ENCODE peak calls at places on chromosomes 16 and 17, in eight cellular contexts. J, D, B, G, W, X, Y and V are unnamed samples.

GRCh38 chr16:50457979-50458461 is 89.2 kb upstream of the BRD7 start:
- DNase-seq in G (no peak), W (no peak), X (no peak), B (no peak), J (no peak), Y (no peak), D (no peak), V (no peak)

GRCh38 chr17:72422505-72423285 is 301.9 kb downstream of the SOX9 start:
- DNase-seq in G (peak), W (peak), J (peak), B (peak), X (peak), Y (peak), D (no peak), V (peak)

GRCh38 chr16:10988164-10988803 is 43.9 kb downstream of the CLEC16A start:
- DNase-seq in W (no peak), Y (no peak), G (no peak), B (no peak), X (peak), J (no peak), D (no peak), V (no peak)

GRCh38 chr17:82384730-82385429 is 13.3 kb downstream of the UTS2R start:
- DNase-seq in W (peak), D (no peak), B (peak), X (peak), Y (peak), J (peak), G (no peak), V (no peak)

GRCh38 chr16:66360624-66361324 is 5.7 kb upstream of the CDH5 start:
- DNase-seq in G (no peak), X (no peak), J (no peak), Y (no peak), B (no peak), W (no peak), D (no peak), V (no peak)

GRCh38 chr17:72270530-72270929 is 149.7 kb downstream of the SOX9 start:
- DNase-seq in G (no peak), W (peak), Y (peak), X (peak), B (peak), J (no peak), D (no peak), V (no peak)

GRCh38 chr16:85422124-85422373 is 191.1 kb upstream of the GSE1 start:
- DNase-seq in D (no peak), Y (no peak), W (no peak), J (peak), B (no peak), X (no peak), G (no peak), V (no peak)

GRCh38 chr17:2796164-2797140 is at the start of gene RAP1GAP2:
- DNase-seq in Y (peak), G (no peak), D (no peak), W (no peak), X (peak), B (no peak), J (no peak), V (no peak)

GRCh38 chr17:7177210-7177953 is 1.8 kb downstream of the ASGR1 start:
- DNase-seq in Y (peak), J (peak), B (peak), G (peak), D (peak), W (peak), X (peak), V (no peak)

GRCh38 chr16:86072328-86073102 is 173.6 kb downstream of the IRF8 start:
- DNase-seq in B (peak), Y (peak), W (peak), D (no peak), J (peak), G (peak), X (peak), V (no peak)

GRCh38 chr16:5415123-5415522 is 317.5 kb upstream of the EEF2KMT start:
- DNase-seq in W (no peak), B (no peak), J (no peak), Y (no peak), X (no peak), D (no peak), G (no peak), V (no peak)
- TF ChIP-seq CTCF in W (no peak), B (no peak), J (no peak), Y (no peak), X (no peak), D (no peak), G (no peak), V (no peak)

GRCh38 chr17:79837888-79838540 is 1.2 kb downstream of the CBX4 start:
- DNase-seq in D (no peak), X (no peak), B (peak), G (no peak), W (no peak), Y (no peak), J (peak), V (no peak)

GRCh38 chr17:79839363-79840203 is at the start of gene CBX4:
- DNase-seq in Y (peak), J (peak), W (peak), X (peak), D (peak), G (peak), B (peak), V (peak)

GRCh38 chr17:79836952-79837887 is 2.0 kb downstream of the CBX4 start:
- DNase-seq in Y (peak), B (peak), G (no peak), D (no peak), X (peak), J (peak), W (peak), V (no peak)

GRCh38 chr17:79840204-79840988 is 1.2 kb upstream of the CBX4 start:
- DNase-seq in G (no peak), W (peak), D (no peak), X (peak), Y (peak), B (peak), J (no peak), V (no peak)

DNA sequence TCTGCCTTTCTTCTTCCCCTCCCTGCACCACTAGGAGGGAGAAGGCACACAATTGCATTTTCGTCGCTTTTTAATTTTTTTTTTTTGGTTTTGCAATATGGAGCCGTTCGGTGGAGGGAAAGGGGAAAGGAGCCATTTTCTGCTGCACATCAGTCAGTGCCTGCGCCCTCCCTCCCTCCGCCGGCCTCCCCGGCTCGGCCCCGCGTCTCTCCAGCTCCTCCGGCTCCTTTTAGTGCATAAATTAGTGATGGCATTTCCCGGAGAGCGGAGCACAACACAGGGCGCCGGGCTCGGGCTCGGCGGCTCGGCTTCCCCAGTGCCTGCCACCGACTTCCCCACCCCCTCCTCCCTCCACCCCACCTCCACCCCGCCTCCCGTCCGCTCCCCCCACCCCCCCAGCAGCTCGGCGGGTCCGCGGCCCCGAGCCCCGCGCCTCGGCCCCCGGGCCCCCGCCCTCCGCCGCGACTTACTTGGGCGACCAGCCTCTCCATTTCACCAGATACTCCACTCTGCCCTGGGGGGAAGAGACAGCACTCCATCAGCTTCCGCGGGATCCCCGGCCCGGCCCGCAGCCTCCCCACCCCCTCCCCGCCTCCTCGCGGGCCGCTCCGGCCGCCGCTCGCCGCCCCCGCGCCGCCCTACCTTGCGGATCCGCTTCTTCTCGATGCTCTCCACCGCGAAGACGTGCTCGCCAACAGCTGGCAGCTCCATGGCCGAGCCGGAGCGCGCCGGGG is 532 bp downstream of the CBX4 start:
- DNase-seq in X (peak), Y (peak), B (peak), D (no peak), J (peak), W (peak), G (no peak), V (no peak)
- TF ChIP-seq CTCF in X (no peak), Y (no peak), B (no peak), D (peak), J (no peak), W (peak), G (no peak), V (no peak)

DNA sequence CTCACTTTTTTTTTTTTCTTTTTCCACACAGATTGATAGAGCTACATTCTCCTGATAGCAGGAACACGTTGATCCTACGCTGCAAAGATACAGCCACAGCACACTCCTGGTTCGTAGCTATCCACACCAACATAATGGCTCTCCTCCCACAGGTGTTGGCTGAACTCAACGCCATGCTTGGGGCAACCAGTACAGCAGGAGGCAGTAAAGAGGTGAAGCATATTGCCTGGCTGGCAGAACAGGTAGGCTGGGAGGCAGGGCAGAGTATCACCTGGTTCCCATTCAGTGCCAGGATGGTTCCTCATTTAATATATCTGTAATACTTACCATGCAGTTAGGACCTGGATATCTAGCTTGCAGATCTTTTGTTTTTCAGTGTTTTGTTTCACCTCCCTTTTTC is 51.1 kb upstream of the VPS4A start:
- DNase-seq in Y (no peak), J (no peak), W (no peak), D (no peak), G (no peak), X (no peak), B (no peak), V (no peak)
- TF ChIP-seq CTCF in Y (no peak), J (peak), W (no peak), D (no peak), G (no peak), X (no peak), B (no peak), V (no peak)

GRCh38 chr16:35195173-35195863 is 1735.9 kb downstream of the TP53TG3F start:
- DNase-seq in X (no peak), G (no peak), Y (no peak), W (no peak), D (no peak), B (no peak), J (peak), V (peak)
- TF ChIP-seq CTCF in X (peak), G (no peak), Y (no peak), W (no peak), D (no peak), B (no peak), J (peak), V (no peak)

GRCh38 chr16:79589495-79590134 is 10.9 kb downstream of the MAF start:
- DNase-seq in W (no peak), B (no peak), G (no peak), D (no peak), Y (no peak), X (no peak), J (no peak), V (no peak)
- TF ChIP-seq CTCF in W (no peak), B (no peak), G (no peak), D (no peak), Y (no peak), X (no peak), J (no peak), V (no peak)